ENCODE peak calls at places on chromosomes 16 and 17, in eight cellular contexts. C, F, G, V, A, J, M and N are unnamed samples.

GRCh38 chr17:40341808-40342574 is 22.5 kb downstream of the GJD3 start:
- DNase-seq in A (peak; percentile 59), V (no peak), F (peak; percentile 80), J (no peak), M (no peak), C (no peak), G (peak; percentile 94), N (peak; percentile 64)

GRCh38 chr17:49020609-49021008 is 23.4 kb downstream of the IGF2BP1 start:
- DNase-seq in G (no peak), V (no peak), F (no peak), J (no peak), C (no peak), M (no peak), A (no peak), N (no peak)

GRCh38 chr17:49361129-49361901 is 735 bp downstream of the ZNF652 start:
- DNase-seq in J (peak; percentile 41), A (peak; percentile 61), C (peak; percentile 76), M (no peak), F (peak; percentile 49), V (peak; percentile 64), G (peak; percentile 78), N (peak; percentile 62)

GRCh38 chr16:64375386-64375980 is 746.4 kb downstream of the CDH11 start:
- DNase-seq in F (no peak), G (no peak), A (no peak), J (no peak), V (no peak), C (no peak), M (no peak), N (no peak)

GRCh38 chr17:77555741-77556291 is 402.7 kb upstream of the TNRC6C start:
- DNase-seq in A (peak; percentile 63), J (peak; percentile 25), V (peak; percentile 92), G (peak; percentile 84), F (no peak), M (no peak), C (no peak), N (no peak)

GRCh38 chr16:15983898-15984297 is 34.5 kb downstream of the ABCC1 start:
- DNase-seq in M (no peak), A (no peak), V (no peak), G (no peak), J (peak; percentile 40), F (no peak), C (no peak), N (no peak)

GRCh38 chr17:20267459-20267842 is 199.9 kb downstream of the LGALS9B start:
- DNase-seq in V (peak; percentile 83), C (peak; percentile 7), G (no peak), J (no peak), A (no peak), F (no peak), M (no peak), N (no peak)

GRCh38 chr17:3030096-3030495 is 33.3 kb downstream of the OR1D5 start:
- DNase-seq in F (no peak), C (no peak), G (peak; percentile 39), V (no peak), A (no peak), J (no peak), M (no peak), N (no peak)

GRCh38 chr16:60684002-60684401 is 1352.2 kb downstream of the CDH8 start:
- DNase-seq in F (no peak), V (no peak), M (no peak), C (no peak), G (no peak), J (no peak), A (no peak), N (no peak)

GRCh38 chr16:12440233-12440530 is 363.5 kb downstream of the CPPED1 start:
- DNase-seq in F (no peak), C (no peak), G (no peak), M (no peak), J (no peak), A (no peak), V (no peak), N (no peak)

GRCh38 chr17:66654341-66654740 is 180.6 kb upstream of the CACNG5 start:
- DNase-seq in J (no peak), C (no peak), G (no peak), A (no peak), V (no peak), M (peak; percentile 42), F (no peak), N (no peak)

GRCh38 chr16:12020007-12020406 is 43.5 kb downstream of the SNX29 start:
- DNase-seq in J (no peak), M (no peak), C (no peak), F (no peak), V (no peak), G (no peak), A (no peak), N (no peak)

GRCh38 chr17:81233316-81233715 is 5.5 kb downstream of the TEPSIN start:
- DNase-seq in A (no peak), C (no peak), V (no peak), G (no peak), F (no peak), M (no peak), J (no peak), N (no peak)

GRCh38 chr16:48632137-48632774 is 22.3 kb upstream of the N4BP1 start:
- DNase-seq in C (no peak), F (peak; percentile 60), V (no peak), G (no peak), J (no peak), A (no peak), M (no peak), N (peak; percentile 80)

GRCh38 chr16:85169333-85170065 is 57.2 kb upstream of the CIBAR2 start:
- DNase-seq in G (no peak), A (no peak), M (no peak), J (no peak), F (peak; percentile 13), C (no peak), V (peak; percentile 25), N (no peak)

GRCh38 chr17:59513934-59514841 is 51.2 kb upstream of the DHX40 start:
- DNase-seq in V (peak; percentile 98), A (no peak), J (peak; percentile 78), F (peak; percentile 86), M (peak; percentile 17), C (no peak), G (peak; percentile 81), N (peak; percentile 98)

GRCh38 chr17:65198653-65199382 is 61.6 kb downstream of the RGS9 start:
- DNase-seq in V (peak; percentile 63), J (peak; percentile 72), A (no peak), G (no peak), M (no peak), C (no peak), F (peak; percentile 64), N (peak; percentile 47)

GRCh38 chr16:49282690-49283375 is 1.2 kb upstream of the CBLN1 start:
- DNase-seq in V (no peak), F (no peak), G (no peak), C (no peak), M (no peak), A (no peak), J (no peak), N (peak; percentile 12)

GRCh38 chr16:81713796-81714195 is 65.3 kb upstream of the PLCG2 start:
- DNase-seq in A (no peak), M (no peak), G (no peak), V (no peak), F (no peak), J (no peak), C (no peak), N (no peak)

GRCh38 chr17:2386400-2387085 is 14.3 kb downstream of the MNT start:
- DNase-seq in G (no peak), J (peak; percentile 28), A (no peak), M (no peak), V (no peak), F (no peak), C (no peak), N (no peak)

GRCh38 chr16:85275533-85276249 is 163.4 kb upstream of the CIBAR2 start:
- DNase-seq in C (peak; percentile 41), F (peak; percentile 67), G (peak; percentile 93), M (no peak), A (peak; percentile 62), J (peak; percentile 11), V (peak; percentile 70), N (peak; percentile 60)

GRCh38 chr17:13544755-13545154 is 57.0 kb downstream of the HS3ST3A1 start:
- DNase-seq in A (no peak), C (no peak), M (no peak), J (no peak), G (no peak), V (no peak), F (peak; percentile 88), N (no peak)

GRCh38 chr16:56424791-56425438 is 430 bp downstream of the AMFR start:
- DNase-seq in C (peak; percentile 15), A (peak; percentile 39), F (peak; percentile 24), J (no peak), M (no peak), V (peak; percentile 15), G (peak; percentile 85), N (no peak)

GRCh38 chr16:66434619-66435430 is 7.7 kb downstream of the BEAN1 start:
- DNase-seq in M (no peak), C (no peak), J (no peak), V (peak; percentile 47), A (no peak), F (no peak), G (peak; percentile 42), N (peak; percentile 92)